ENCODE peak calls at places on chromosomes 12 and 14, in eight cellular contexts. O, F, M, A, I, S, L and U are unnamed samples.

GRCh38 chr12:7242176-7243101 is 53.0 kb downstream of the PEX5 start:
- DNase-seq in O (no peak), F (no peak), M (no peak), A (no peak), I (no peak), S (no peak), L (no peak), U (no peak)

GRCh38 chr14:99592933-99593753 is 10.9 kb downstream of the CCDC85C start:
- DNase-seq in O (no peak), F (no peak), M (no peak), A (no peak), I (no peak), S (no peak), L (no peak), U (no peak)

GRCh38 chr14:37147310-37147875 is 25.0 kb downstream of the SLC25A21 start:
- DNase-seq in O (no peak), F (no peak), M (no peak), A (no peak), I (no peak), S (no peak), L (no peak), U (no peak)

GRCh38 chr14:56339855-56340701 is 221.9 kb downstream of the PELI2 start:
- DNase-seq in O (peak; percentile 12), F (peak; percentile 49), M (peak; percentile 96), A (peak; percentile 87), I (peak; percentile 82), S (peak; percentile 94), L (peak; percentile 12), U (peak; percentile 94)

GRCh38 chr14:105307052-105307727 is 6.4 kb upstream of the BRF1 start:
- DNase-seq in O (no peak), F (no peak), M (no peak), A (no peak), I (no peak), S (no peak), L (no peak), U (no peak)

GRCh38 chr14:76773188-76773885 is 12.1 kb downstream of the VASH1 start:
- DNase-seq in O (no peak), F (no peak), M (peak; percentile 91), A (peak; percentile 91), I (peak; percentile 58), S (no peak), L (no peak), U (peak; percentile 78)

GRCh38 chr12:81468206-81468605 is 290.9 kb downstream of the PPFIA2 start:
- DNase-seq in O (no peak), F (no peak), M (peak; percentile 49), A (no peak), I (no peak), S (no peak), L (no peak), U (peak; percentile 71)

GRCh38 chr12:132583736-132584135 is 26.6 kb downstream of the LRCOL1 start:
- DNase-seq in O (no peak), F (no peak), M (no peak), A (no peak), I (no peak), S (no peak), L (no peak), U (no peak)

GRCh38 chr14:64337901-64338615 is 43.9 kb upstream of the ESR2 start:
- DNase-seq in O (peak; percentile 57), F (no peak), M (peak; percentile 74), A (peak; percentile 60), I (peak; percentile 87), S (peak; percentile 92), L (no peak), U (peak; percentile 21)

GRCh38 chr12:133204264-133204603 is 22.9 kb downstream of the ZNF268 start:
- DNase-seq in O (no peak), F (no peak), M (no peak), A (no peak), I (no peak), S (no peak), L (no peak), U (no peak)

GRCh38 chr12:8157484-8158198 is 826 bp downstream of the ZNF705A start:
- DNase-seq in O (no peak), F (no peak), M (no peak), A (no peak), I (no peak), S (no peak), L (no peak), U (no peak)

GRCh38 chr12:13124661-13125505 is 21.4 kb upstream of the GSG1 start:
- DNase-seq in O (no peak), F (no peak), M (peak; percentile 74), A (peak; percentile 73), I (no peak), S (no peak), L (no peak), U (no peak)

GRCh38 chr14:62943202-62943601 is 102.1 kb downstream of the KCNH5 start:
- DNase-seq in O (no peak), F (no peak), M (peak; percentile 30), A (no peak), I (no peak), S (no peak), L (no peak), U (no peak)

GRCh38 chr14:93943052-93943451 is 15.9 kb downstream of the FAM181A start:
- DNase-seq in O (no peak), F (no peak), M (no peak), A (peak; percentile 72), I (no peak), S (no peak), L (no peak), U (no peak)

GRCh38 chr12:22631863-22632463 is 7.0 kb downstream of the ETNK1 start:
- DNase-seq in O (no peak), F (no peak), M (peak; percentile 56), A (peak; percentile 2), I (no peak), S (no peak), L (no peak), U (no peak)

GRCh38 chr14:33897878-33898535 is 52.9 kb downstream of the EGLN3 start:
- DNase-seq in O (no peak), F (no peak), M (no peak), A (no peak), I (no peak), S (no peak), L (no peak), U (no peak)

GRCh38 chr14:61631044-61631692 is 64.1 kb upstream of the HIF1A start:
- DNase-seq in O (no peak), F (no peak), M (no peak), A (no peak), I (no peak), S (no peak), L (no peak), U (no peak)

GRCh38 chr14:49755378-49755777 is 12.6 kb upstream of the KLHDC2 start:
- DNase-seq in O (no peak), F (no peak), M (no peak), A (no peak), I (no peak), S (no peak), L (no peak), U (no peak)

GRCh38 chr12:102728506-102729242 is 188.4 kb downstream of the PAH start:
- DNase-seq in O (no peak), F (no peak), M (no peak), A (no peak), I (no peak), S (no peak), L (no peak), U (no peak)

GRCh38 chr12:72365151-72365550 is 93.0 kb downstream of the TRHDE start:
- DNase-seq in O (no peak), F (no peak), M (peak; percentile 21), A (no peak), I (no peak), S (no peak), L (no peak), U (no peak)

GRCh38 chr12:108734200-108734906 is 3.0 kb upstream of the CORO1C start:
- DNase-seq in O (no peak), F (no peak), M (peak; percentile 95), A (peak; percentile 86), I (peak; percentile 71), S (no peak), L (no peak), U (peak; percentile 94)

GRCh38 chr14:58368951-58369350 is 26.8 kb upstream of the TOMM20L start:
- DNase-seq in O (no peak), F (no peak), M (no peak), A (no peak), I (no peak), S (no peak), L (no peak), U (peak; percentile 21)

GRCh38 chr12:20264608-20265114 is 103.7 kb upstream of the PDE3A start:
- DNase-seq in O (peak; percentile 93), F (no peak), M (peak; percentile 24), A (no peak), I (no peak), S (no peak), L (no peak), U (no peak)

GRCh38 chr12:17928708-17929366 is 161.2 kb downstream of the RERGL start:
- DNase-seq in O (peak; percentile 2), F (no peak), M (peak; percentile 59), A (peak; percentile 35), I (peak; percentile 19), S (no peak), L (no peak), U (peak; percentile 40)

GRCh38 chr14:49993565-49993964 is 100.7 kb downstream of the ARF6 start:
- DNase-seq in O (no peak), F (no peak), M (no peak), A (no peak), I (no peak), S (no peak), L (no peak), U (no peak)

GRCh38 chr14:58662759-58663158 is 25.0 kb downstream of the DACT1 start:
- DNase-seq in O (no peak), F (no peak), M (no peak), A (no peak), I (no peak), S (no peak), L (no peak), U (no peak)

GRCh38 chr12:120758798-120759590 is 33.4 kb downstream of the ACADS start:
- DNase-seq in O (no peak), F (no peak), M (no peak), A (no peak), I (no peak), S (no peak), L (no peak), U (no peak)

GRCh38 chr12:47014474-47014873 is 64.9 kb upstream of the PCED1B start:
- DNase-seq in O (no peak), F (no peak), M (peak; percentile 84), A (peak; percentile 82), I (peak; percentile 17), S (no peak), L (no peak), U (peak; percentile 32)

GRCh38 chr12:48119834-48120195 is 651 bp downstream of the PFKM start:
- DNase-seq in O (no peak), F (no peak), M (no peak), A (no peak), I (no peak), S (no peak), L (no peak), U (no peak)

GRCh38 chr12:25797949-25798348 is 160.5 kb upstream of the RASSF8 start:
- DNase-seq in O (no peak), F (no peak), M (no peak), A (no peak), I (no peak), S (no peak), L (no peak), U (no peak)

GRCh38 chr14:87712386-87713113 is 280.4 kb downstream of the GALC start:
- DNase-seq in O (no peak), F (no peak), M (peak; percentile 58), A (no peak), I (no peak), S (no peak), L (no peak), U (peak; percentile 75)

GRCh38 chr12:28145211-28145610 is 45.0 kb upstream of the CCDC91 start:
- DNase-seq in O (no peak), F (no peak), M (no peak), A (no peak), I (no peak), S (no peak), L (no peak), U (no peak)

GRCh38 chr14:56102901-56103409 is 15.3 kb upstream of the PELI2 start:
- DNase-seq in O (no peak), F (no peak), M (no peak), A (no peak), I (no peak), S (no peak), L (no peak), U (no peak)

GRCh38 chr14:78997811-78998210 is 827.6 kb downstream of the NRXN3 start:
- DNase-seq in O (no peak), F (no peak), M (peak; percentile 30), A (no peak), I (no peak), S (no peak), L (no peak), U (peak; percentile 12)